ENCODE peak calls at places on chromosomes 12 and 14, in four cellular contexts. One of them, this sample, is unnamed.

GRCh38 chr14:68471029-68471963 is 321.6 kb downstream of the ZFP36L1 start:
- DNase-seq in colonic mucosa: no peak
- DNase-seq in GM12878: peak; percentile 51
- DNase-seq in GM23248: no peak
- DNase-seq in this sample: peak; percentile 79

GRCh38 chr12:3295648-3296408 is 195.2 kb upstream of the PRMT8 start:
- DNase-seq in GM23248: peak; percentile 27
- DNase-seq in GM12878: no peak
- DNase-seq in colonic mucosa: no peak
- DNase-seq in this sample: peak; percentile 67

GRCh38 chr12:30979371-30980259 is 53.1 kb downstream of the TSPAN11 start:
- DNase-seq in colonic mucosa: no peak
- DNase-seq in GM23248: peak; percentile 35
- DNase-seq in GM12878: no peak
- DNase-seq in this sample: no peak

GRCh38 chr14:71400821-71401447 is 493.7 kb downstream of the PCNX1 start:
- DNase-seq in GM12878: peak; percentile 40
- DNase-seq in colonic mucosa: no peak
- DNase-seq in GM23248: peak; percentile 38
- DNase-seq in this sample: no peak

GRCh38 chr12:121793501-121793835 is at the start of gene RHOF:
- DNase-seq in GM12878: no peak
- DNase-seq in colonic mucosa: peak; percentile 71
- DNase-seq in GM23248: peak; percentile 56
- DNase-seq in this sample: peak; percentile 47

GRCh38 chr12:57240926-57241555 is 9.9 kb downstream of the STAC3 start:
- DNase-seq in colonic mucosa: no peak
- DNase-seq in GM12878: no peak
- DNase-seq in GM23248: peak; percentile 71
- DNase-seq in this sample: no peak

GRCh38 chr14:92986254-92987147 is 63.6 kb downstream of the CHGA start:
- DNase-seq in GM12878: no peak
- DNase-seq in GM23248: peak; percentile 79
- DNase-seq in colonic mucosa: no peak
- DNase-seq in this sample: peak; percentile 87

GRCh38 chr12:31736472-31736871 is 7.7 kb upstream of the AMN1 start:
- DNase-seq in colonic mucosa: no peak
- DNase-seq in GM23248: peak; percentile 93
- DNase-seq in GM12878: no peak
- DNase-seq in this sample: no peak

GRCh38 chr14:30521899-30522736 is 36.8 kb upstream of the G2E3 start:
- DNase-seq in colonic mucosa: no peak
- DNase-seq in GM12878: peak; percentile 9
- DNase-seq in GM23248: peak; percentile 58
- DNase-seq in this sample: no peak

GRCh38 chr14:54881235-54881760 is 21.3 kb downstream of the GCH1 start:
- DNase-seq in colonic mucosa: peak; percentile 45
- DNase-seq in GM12878: peak; percentile 87
- DNase-seq in GM23248: peak; percentile 78
- DNase-seq in this sample: no peak

GRCh38 chr12:6644903-6645302 is 2.3 kb downstream of the ACRBP start:
- DNase-seq in colonic mucosa: peak; percentile 49
- DNase-seq in GM23248: no peak
- DNase-seq in GM12878: no peak
- DNase-seq in this sample: no peak

GRCh38 chr14:90999299-90999698 is 61.1 kb downstream of the RPS6KA5 start:
- DNase-seq in colonic mucosa: no peak
- DNase-seq in GM23248: no peak
- DNase-seq in GM12878: no peak
- DNase-seq in this sample: no peak

GRCh38 chr14:50763386-50764007 is 67.5 kb downstream of the NIN start:
- DNase-seq in GM23248: peak; percentile 87
- DNase-seq in GM12878: no peak
- DNase-seq in colonic mucosa: no peak
- DNase-seq in this sample: peak; percentile 78

DNA sequence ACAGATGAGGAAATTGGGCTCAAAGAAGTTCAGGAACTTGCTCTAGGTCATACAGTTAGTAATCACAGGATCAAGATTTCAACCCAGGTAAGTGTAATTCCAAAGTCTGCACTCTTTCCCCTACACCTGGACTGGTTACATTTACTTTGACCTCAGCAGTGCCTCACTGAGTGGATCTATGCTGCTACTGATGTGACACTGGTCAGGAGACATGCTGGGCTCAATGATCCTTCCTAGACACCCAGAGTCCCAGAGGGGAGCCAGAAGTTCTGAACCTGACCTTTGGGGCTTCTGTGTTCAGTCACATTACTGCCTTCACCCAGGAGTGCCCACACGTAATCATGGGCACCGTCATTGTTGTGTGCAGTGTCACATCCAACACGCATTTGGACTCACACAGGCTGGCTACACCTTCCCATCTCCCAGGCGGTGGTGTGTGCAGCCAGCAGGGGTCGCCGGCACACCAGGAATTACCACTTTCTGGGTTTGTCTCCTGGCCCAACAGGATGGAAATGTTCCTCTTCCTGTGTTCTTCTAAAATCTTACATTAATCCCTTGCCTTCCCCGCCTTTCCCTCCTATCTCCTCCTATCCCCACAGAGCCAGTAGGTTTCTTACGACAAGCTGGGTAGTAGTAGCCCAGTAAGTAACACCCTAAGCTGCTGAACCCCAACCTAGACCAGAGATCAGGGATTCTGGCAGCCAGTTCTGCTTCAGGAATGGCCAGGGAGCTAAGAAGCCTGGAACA is 25.6 kb downstream of the CALCOCO1 start:
- DNase-seq in GM12878: peak; percentile 20
- DNase-seq in GM23248: peak; percentile 84
- DNase-seq in colonic mucosa: peak; percentile 84
- DNase-seq in this sample: peak; percentile 80
- H3K27ac ChIP-seq in GM12878: no peak overlapping the region
- H3K27ac ChIP-seq in GM23248: no peak overlapping the region
- H3K27ac ChIP-seq in colonic mucosa: no peak overlapping the region
- H3K27ac ChIP-seq in this sample: no peak overlapping the region

DNA sequence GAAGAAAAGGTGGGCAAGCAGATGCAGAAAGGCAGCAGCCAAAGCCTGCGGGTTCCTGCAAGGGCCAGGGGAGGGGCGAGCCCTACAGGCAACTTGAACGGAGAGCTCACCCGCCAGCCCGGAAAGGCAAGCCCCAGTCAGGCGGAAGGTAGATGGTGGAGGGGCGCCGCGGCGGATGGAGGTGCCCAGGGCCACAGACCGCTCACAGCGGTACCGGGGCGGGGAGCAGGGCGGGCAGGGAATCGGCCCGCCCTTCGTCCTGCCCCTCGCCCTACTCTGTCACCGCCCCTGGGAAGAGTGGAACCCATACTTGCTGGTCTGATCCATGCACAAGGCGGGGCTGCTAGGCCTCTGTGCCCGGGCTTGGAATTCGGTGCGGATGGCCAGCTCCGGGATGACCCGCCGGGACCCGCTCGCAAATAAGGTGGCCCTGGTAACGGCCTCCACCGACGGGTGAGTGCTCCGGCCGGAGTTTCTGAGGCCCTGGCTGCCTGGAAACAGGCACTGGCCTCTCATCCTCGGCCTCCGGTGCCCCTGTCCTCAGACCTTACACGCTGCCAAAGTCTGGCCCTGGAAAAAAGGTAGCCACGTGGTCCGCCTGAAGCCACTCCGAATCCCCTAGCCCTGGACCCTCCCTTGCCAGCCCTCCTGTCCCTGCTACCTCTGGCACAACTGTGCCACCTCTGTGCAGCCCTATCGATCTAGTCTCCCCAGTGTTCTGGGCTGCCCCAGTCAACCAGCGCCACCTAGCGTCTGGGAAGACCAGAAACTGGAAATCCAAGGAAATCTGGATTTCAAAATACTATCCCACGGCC is at the start of gene DHRS4:
- DNase-seq in GM23248: peak; percentile 92
- DNase-seq in GM12878: peak; percentile 47
- DNase-seq in colonic mucosa: peak; percentile 91
- DNase-seq in this sample: peak; percentile 88
- H3K27ac ChIP-seq in GM23248: peak within 1 kb of the TSS; percentile 66
- H3K27ac ChIP-seq in GM12878: peak within 1 kb of the TSS; percentile 78
- H3K27ac ChIP-seq in colonic mucosa: peak within 1 kb of the TSS; percentile 81
- H3K27ac ChIP-seq in this sample: peak within 1 kb of the TSS; percentile 88

DNA sequence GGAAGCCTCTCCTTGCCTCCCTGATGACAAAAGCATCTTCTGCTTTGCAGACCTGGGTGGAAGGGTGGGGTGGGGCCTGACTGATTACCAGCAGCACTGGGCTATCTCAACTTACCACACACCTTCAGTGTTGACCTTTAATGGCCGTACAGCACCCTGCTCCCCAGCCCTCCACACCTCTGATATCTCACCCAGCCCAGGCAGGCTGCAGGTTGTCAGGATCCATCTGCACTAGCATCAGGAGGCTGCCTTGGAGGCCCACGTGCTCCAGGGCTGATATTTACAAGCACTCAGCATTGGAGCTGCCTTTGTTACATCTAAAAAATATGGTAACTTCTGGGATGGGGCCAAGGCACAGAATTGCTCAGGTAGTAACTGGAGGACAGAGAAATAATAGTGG is 125.3 kb upstream of the RFLNA start:
- DNase-seq in GM23248: no peak
- DNase-seq in GM12878: no peak
- DNase-seq in colonic mucosa: no peak
- DNase-seq in this sample: no peak
- H3K27ac ChIP-seq in GM23248: no peak overlapping the region
- H3K27ac ChIP-seq in GM12878: no peak overlapping the region
- H3K27ac ChIP-seq in colonic mucosa: no peak overlapping the region
- H3K27ac ChIP-seq in this sample: no peak overlapping the region

DNA sequence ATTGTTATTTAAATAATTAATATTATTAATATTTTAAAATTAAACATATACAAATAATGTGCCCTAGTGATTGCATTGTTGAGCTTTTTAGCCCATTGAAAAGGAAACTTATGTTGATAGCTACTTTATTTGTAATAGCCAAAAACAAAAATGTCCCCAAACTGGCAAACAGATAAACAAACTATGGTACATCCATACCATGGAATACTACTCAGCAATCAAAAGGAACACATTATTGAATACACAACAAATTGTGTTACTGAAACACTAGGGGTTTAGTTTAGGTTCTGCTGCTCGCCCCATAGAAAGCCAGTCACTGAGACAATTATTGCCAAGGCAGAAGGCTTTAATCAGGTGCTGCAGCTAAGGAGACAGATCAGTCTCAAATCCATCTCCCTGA is 239.7 kb upstream of the KITLG start:
- DNase-seq in colonic mucosa: no peak
- DNase-seq in GM23248: no peak
- DNase-seq in GM12878: no peak
- DNase-seq in this sample: no peak
- H3K27ac ChIP-seq in colonic mucosa: no peak overlapping the region
- H3K27ac ChIP-seq in GM23248: no peak overlapping the region
- H3K27ac ChIP-seq in GM12878: no peak overlapping the region
- H3K27ac ChIP-seq in this sample: no peak overlapping the region

This sample was measured in body of pancreas.